ENCODE peak calls at places on chromosomes 5 and 9, in ten cellular contexts. J, O, A, W, U, H, N, V, F and T are unnamed samples.

GRCh38 chr9:35669331-35670145 is 4.2 kb upstream of the CA9 start:
- DNase-seq in J (peak; percentile 94), O (no peak), A (no peak), W (no peak), U (no peak), H (no peak), N (peak; percentile 89), V (no peak), F (peak; percentile 76), T (no peak)

GRCh38 chr5:123636006-123636405 is 124.0 kb downstream of the CSNK1G3 start:
- DNase-seq in J (no peak), O (no peak), A (no peak), W (no peak), U (no peak), H (no peak), N (no peak), V (no peak), F (no peak), T (no peak)

GRCh38 chr9:84327184-84327583 is 13.4 kb downstream of the SLC28A3 start:
- DNase-seq in J (no peak), O (no peak), A (no peak), W (no peak), U (no peak), H (no peak), N (no peak), V (no peak), F (no peak), T (no peak)

GRCh38 chr5:162786234-162786633 is 651.2 kb upstream of the CCNG1 start:
- DNase-seq in J (no peak), O (no peak), A (no peak), W (no peak), U (no peak), H (no peak), N (no peak), V (peak; percentile 18), F (no peak), T (no peak)

GRCh38 chr5:100694100-100694499 is 158.9 kb downstream of the FAM174A start:
- DNase-seq in J (no peak), O (no peak), A (no peak), W (no peak), U (no peak), H (no peak), N (no peak), V (no peak), F (no peak), T (no peak)

GRCh38 chr9:110452227-110452801 is 114.7 kb upstream of the TXNDC8 start:
- DNase-seq in J (no peak), O (no peak), A (no peak), W (no peak), U (no peak), H (no peak), N (no peak), V (no peak), F (peak; percentile 15), T (no peak)

GRCh38 chr9:6186691-6187090 is 28.9 kb upstream of the IL33 start:
- DNase-seq in J (no peak), O (no peak), A (no peak), W (no peak), U (no peak), H (no peak), N (no peak), V (no peak), F (no peak), T (no peak)

GRCh38 chr5:143966280-143966679 is 154.3 kb downstream of the HMHB1 start:
- DNase-seq in J (no peak), O (no peak), A (no peak), W (no peak), U (no peak), H (no peak), N (no peak), V (peak; percentile 15), F (no peak), T (no peak)

GRCh38 chr5:123182072-123182471 is 93.0 kb downstream of the PRDM6 start:
- DNase-seq in J (no peak), O (no peak), A (no peak), W (no peak), U (no peak), H (no peak), N (no peak), V (no peak), F (no peak), T (no peak)

GRCh38 chr9:98361645-98362044 is 106.2 kb upstream of the TBC1D2 start:
- DNase-seq in J (no peak), O (no peak), A (no peak), W (no peak), U (no peak), H (no peak), N (no peak), V (no peak), F (no peak), T (no peak)

GRCh38 chr9:1008256-1008655 is 31.8 kb downstream of the DMRT3 start:
- DNase-seq in J (no peak), O (no peak), A (no peak), W (no peak), U (no peak), H (no peak), N (no peak), V (no peak), F (peak; percentile 5), T (no peak)

GRCh38 chr5:67243349-67243748 is 46.8 kb upstream of the CD180 start:
- DNase-seq in J (no peak), O (no peak), A (no peak), W (no peak), U (no peak), H (no peak), N (no peak), V (no peak), F (peak; percentile 15), T (no peak)
- H3K4me1 ChIP-seq in J (peaks cover 31% of the 10 kb centered on the region), O (peaks cover 30% of the 10 kb centered on the region), A (peaks cover 4% of the 10 kb centered on the region), W (peaks cover 14% of the 10 kb centered on the region), U (peaks cover 22% of the 10 kb centered on the region), H (no peaks in the 10 kb centered on the region), N (peaks cover 6% of the 10 kb centered on the region), V (no peaks in the 10 kb centered on the region), F (no peaks in the 10 kb centered on the region), T (peaks cover 24% of the 10 kb centered on the region)

GRCh38 chr5:177472460-177473441 is 683 bp downstream of the DBN1 start:
- DNase-seq in J (peak; percentile 52), O (no peak), A (peak; percentile 52), W (peak; percentile 50), U (peak; percentile 84), H (no peak), N (peak; percentile 62), V (peak; percentile 56), F (no peak), T (no peak)

GRCh38 chr5:177474845-177475562 is 1.6 kb upstream of the DBN1 start:
- DNase-seq in J (no peak), O (no peak), A (no peak), W (no peak), U (no peak), H (no peak), N (no peak), V (no peak), F (no peak), T (no peak)

GRCh38 chr5:177475563-177476427 is 2.4 kb upstream of the DBN1 start:
- DNase-seq in J (no peak), O (no peak), A (no peak), W (no peak), U (no peak), H (no peak), N (no peak), V (no peak), F (no peak), T (no peak)

GRCh38 chr5:177473461-177473991 is at the start of gene DBN1:
- DNase-seq in J (peak; percentile 49), O (peak; percentile 64), A (no peak), W (peak; percentile 62), U (peak; percentile 62), H (no peak), N (peak; percentile 46), V (peak; percentile 76), F (no peak), T (no peak)

DNA sequence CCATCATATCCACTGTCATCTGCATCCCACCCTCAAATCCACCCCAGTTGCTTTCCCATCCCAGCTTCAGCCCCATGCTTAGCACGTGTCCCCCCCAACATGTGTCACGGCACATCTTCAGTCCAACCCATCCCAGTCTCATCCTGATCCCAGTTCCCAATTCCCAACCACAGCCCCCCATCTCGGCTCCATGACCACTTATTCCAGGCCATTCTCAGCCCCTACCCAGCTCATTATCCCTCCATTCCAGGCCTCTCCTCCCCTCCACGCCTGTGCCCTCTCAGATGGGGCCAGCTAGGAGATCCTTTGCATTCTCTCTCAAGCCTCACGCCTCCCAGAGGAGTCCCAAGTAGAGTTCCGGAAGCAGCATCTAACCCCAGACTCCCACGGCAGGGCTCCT is 660 bp upstream of the DBN1 start:
- DNase-seq in J (no peak), O (no peak), A (no peak), W (no peak), U (no peak), H (no peak), N (no peak), V (peak; percentile 58), F (no peak), T (no peak)
- H3K4me3 ChIP-seq in J (peak overlapping the region; percentile 79), O (no peak overlapping the region), A (no peak overlapping the region), W (no peak overlapping the region), U (peak overlapping the region; percentile 82), H (no peak overlapping the region), N (no peak overlapping the region), V (no peak overlapping the region), F (no peak overlapping the region), T (no peak overlapping the region)

DNA sequence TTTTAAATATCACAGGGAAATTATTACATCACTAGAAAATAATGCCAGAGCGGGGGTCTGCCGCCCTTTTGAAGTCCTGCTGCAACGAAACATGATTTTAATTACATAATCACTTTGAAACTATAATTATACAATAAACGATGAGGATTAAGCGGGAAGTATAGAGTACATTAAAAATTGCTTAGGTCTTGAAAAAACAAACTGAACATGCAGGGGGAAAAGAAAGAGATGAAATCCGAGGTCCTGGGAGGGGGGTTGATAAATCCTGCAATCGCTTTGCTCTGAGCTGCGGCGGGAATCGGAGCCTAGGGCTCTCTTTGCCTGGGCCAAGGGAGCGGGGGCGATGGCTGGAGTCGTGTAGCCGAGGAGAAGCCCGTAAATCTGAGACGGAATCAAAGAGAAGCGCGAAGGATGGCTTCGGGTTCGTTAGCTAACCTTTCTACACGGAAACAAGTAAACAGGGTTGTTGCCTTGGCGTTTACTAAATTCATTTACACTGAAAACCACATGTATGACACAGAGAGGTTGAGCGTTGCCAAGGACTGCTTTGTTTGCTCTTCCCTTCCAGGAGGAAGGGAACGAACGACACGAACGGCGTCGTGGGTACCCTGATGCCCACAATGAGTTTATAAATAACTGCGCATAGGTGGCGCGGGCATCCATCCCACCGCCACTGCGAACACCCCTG is 127.7 kb downstream of the TMEM174 start:
- DNase-seq in J (no peak), O (no peak), A (no peak), W (no peak), U (no peak), H (no peak), N (no peak), V (peak; percentile 46), F (no peak), T (no peak)
- H3K27me3 ChIP-seq in J (peaks cover 47% of the 10 kb centered on the region), O (peaks cover 100% of the 10 kb centered on the region), A (peaks cover 16% of the 10 kb centered on the region), W (peaks cover 97% of the 10 kb centered on the region), U (no peaks in the 10 kb centered on the region), H (peaks cover 15% of the 10 kb centered on the region), N (peaks cover 100% of the 10 kb centered on the region), V (peaks cover 84% of the 10 kb centered on the region), F (peaks cover 10% of the 10 kb centered on the region), T (no peaks in the 10 kb centered on the region)

DNA sequence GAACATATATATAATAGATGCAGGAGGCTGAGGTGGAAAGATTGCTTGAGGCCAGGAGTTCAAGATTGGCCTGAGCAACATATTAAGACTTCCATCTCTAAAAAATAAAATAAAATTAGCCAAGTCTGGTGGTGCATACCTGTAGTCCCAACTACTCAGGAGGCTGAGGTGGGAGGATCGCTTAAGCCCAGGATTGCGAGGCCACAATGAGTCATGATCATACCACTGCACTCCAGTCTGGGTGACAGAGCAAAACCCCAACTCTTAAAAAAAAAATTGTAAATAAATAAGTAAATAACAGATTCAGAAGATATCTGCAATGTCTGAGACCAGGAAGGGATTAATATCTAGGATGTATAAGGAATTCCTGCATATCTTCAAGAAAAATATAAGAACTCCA is 19.4 kb downstream of the B4GALT1 start:
- DNase-seq in J (no peak), O (no peak), A (no peak), W (no peak), U (no peak), H (no peak), N (peak; percentile 2), V (no peak), F (no peak), T (no peak)
- H3K4me1 ChIP-seq in J (peaks cover 92% of the 10 kb centered on the region), O (peaks cover 99% of the 10 kb centered on the region), A (peaks cover 71% of the 10 kb centered on the region), W (peaks cover 75% of the 10 kb centered on the region), U (peaks cover 3% of the 10 kb centered on the region), H (peaks cover 15% of the 10 kb centered on the region), N (peaks cover 44% of the 10 kb centered on the region), V (no peaks in the 10 kb centered on the region), F (peaks cover 11% of the 10 kb centered on the region), T (peaks cover 13% of the 10 kb centered on the region)